ENCODE peak calls at places on chromosomes 2 and 18, in nine cellular contexts. E is RPMI7951; D is glomerular endothelial cell; Y is GM20000; X is KBM-7; S is NCI-H69; B is right cardiac atrium; W is activated CD4-positive, alpha-beta T cell treated with anti-CD3 and anti-CD28 coated beads, Interleukin-2, amount 50 U/mL, for 1 hour; I is progenitor cell of endocrine pancreas. P is an unnamed sample.
A peak's percentile ranks its signal among the peaks of the same experiment; 100 is the strongest.

GRCh38 chr2:3557588-3558204 is 437 bp downstream of the RNASEH1 start:
- DNase-seq in E (no peak), D (no peak), Y (no peak), X (no peak), S (no peak), B (no peak), W (no peak), I (no peak), P (no peak)

GRCh38 chr2:1593371-1594205 is 150.7 kb downstream of the PXDN start:
- DNase-seq in E (peak; percentile 100), D (no peak), Y (no peak), X (no peak), S (peak; percentile 66), B (peak; percentile 78), W (no peak), I (no peak), P (no peak)

GRCh38 chr2:214774108-214774507 is 35.4 kb downstream of the BARD1 start:
- DNase-seq in E (peak; percentile 41), D (no peak), Y (no peak), X (no peak), S (no peak), B (no peak), W (no peak), I (no peak), P (no peak)

GRCh38 chr2:208072250-208072892 is 47.0 kb upstream of the PLEKHM3 start:
- DNase-seq in E (peak; percentile 61), D (peak; percentile 47), Y (peak; percentile 53), X (peak; percentile 84), S (peak; percentile 59), B (peak; percentile 55), W (peak; percentile 39), I (peak; percentile 71), P (peak; percentile 60)

GRCh38 chr18:77061291-77061945 is 71.2 kb downstream of the MBP start:
- DNase-seq in E (no peak), D (no peak), Y (no peak), X (no peak), S (peak; percentile 27), B (no peak), W (no peak), I (no peak), P (no peak)

GRCh38 chr18:10499230-10499629 is 26.6 kb upstream of the NAPG start:
- DNase-seq in E (no peak), D (no peak), Y (no peak), X (peak; percentile 28), S (no peak), B (no peak), W (no peak), I (no peak), P (no peak)

GRCh38 chr2:204947448-204947847 is 402.2 kb downstream of the PARD3B start:
- DNase-seq in E (no peak), D (no peak), Y (no peak), X (no peak), S (peak; percentile 42), B (no peak), W (no peak), I (no peak), P (no peak)

GRCh38 chr2:72236445-72237067 is 88.9 kb upstream of the CYP26B1 start:
- DNase-seq in E (peak; percentile 72), D (peak; percentile 23), Y (no peak), X (no peak), S (no peak), B (no peak), W (no peak), I (no peak), P (no peak)

GRCh38 chr2:205696541-205697441 is 14.5 kb downstream of the NRP2 start:
- DNase-seq in E (peak; percentile 91), D (no peak), Y (no peak), X (no peak), S (peak; percentile 8), B (no peak), W (no peak), I (peak; percentile 31), P (peak; percentile 43)

GRCh38 chr2:109447251-109447661 is 166.5 kb downstream of the SEPTIN10 start:
- DNase-seq in E (peak; percentile 92), D (no peak), Y (no peak), X (no peak), S (no peak), B (no peak), W (no peak), I (no peak), P (no peak)

GRCh38 chr2:53512071-53512841 is 255.3 kb upstream of the CHAC2 start:
- DNase-seq in E (peak; percentile 34), D (no peak), Y (no peak), X (no peak), S (no peak), B (no peak), W (no peak), I (no peak), P (peak; percentile 27)

GRCh38 chr2:181037922-181038321 is 57.5 kb downstream of the UBE2E3 start:
- DNase-seq in E (peak; percentile 50), D (no peak), Y (no peak), X (no peak), S (no peak), B (no peak), W (no peak), I (no peak), P (no peak)

GRCh38 chr2:1945837-1946236 is 201.5 kb upstream of the PXDN start:
- DNase-seq in E (no peak), D (no peak), Y (no peak), X (no peak), S (no peak), B (no peak), W (no peak), I (no peak), P (no peak)

GRCh38 chr18:22703883-22704626 is 229.1 kb upstream of the RBBP8 start:
- DNase-seq in E (peak; percentile 68), D (peak; percentile 36), Y (peak; percentile 66), X (peak; percentile 47), S (peak; percentile 74), B (no peak), W (no peak), I (no peak), P (peak; percentile 64)

GRCh38 chr2:40488101-40488598 is 36.3 kb upstream of the SLC8A1 start:
- DNase-seq in E (peak; percentile 54), D (no peak), Y (no peak), X (peak; percentile 60), S (peak; percentile 55), B (no peak), W (no peak), I (no peak), P (no peak)

GRCh38 chr18:23191952-23192662 is 56.8 kb downstream of the CABLES1 start:
- DNase-seq in E (peak; percentile 87), D (peak; percentile 66), Y (no peak), X (peak; percentile 62), S (peak; percentile 88), B (peak; percentile 85), W (no peak), I (no peak), P (no peak)

GRCh38 chr2:65017335-65017734 is 28.1 kb downstream of the SLC1A4 start:
- DNase-seq in E (no peak), D (no peak), Y (peak; percentile 36), X (peak; percentile 95), S (no peak), B (no peak), W (no peak), I (no peak), P (peak; percentile 49)

GRCh38 chr18:58051765-58052460 is 7.9 kb downstream of the NEDD4L start:
- DNase-seq in E (peak; percentile 24), D (no peak), Y (peak; percentile 49), X (no peak), S (peak; percentile 66), B (no peak), W (no peak), I (no peak), P (no peak)

GRCh38 chr2:237702439-237703397 is 75.3 kb downstream of the LRRFIP1 start:
- DNase-seq in E (peak; percentile 71), D (no peak), Y (no peak), X (peak; percentile 84), S (peak; percentile 21), B (peak; percentile 85), W (peak; percentile 42), I (no peak), P (no peak)

GRCh38 chr2:47309472-47309951 is 93.4 kb upstream of the MSH2 start:
- DNase-seq in E (no peak), D (no peak), Y (no peak), X (no peak), S (no peak), B (no peak), W (no peak), I (no peak), P (no peak)

GRCh38 chr2:128410035-128410757 is 91.5 kb upstream of the HS6ST1 start:
- DNase-seq in E (no peak), D (no peak), Y (no peak), X (peak; percentile 80), S (no peak), B (no peak), W (no peak), I (peak; percentile 5), P (no peak)

GRCh38 chr18:76824754-76825153 is 2.4 kb downstream of the ZNF236 start:
- DNase-seq in E (no peak), D (no peak), Y (no peak), X (peak; percentile 20), S (no peak), B (no peak), W (no peak), I (no peak), P (no peak)

GRCh38 chr18:75475228-75475627 is 47.7 kb upstream of the SMIM21 start:
- DNase-seq in E (peak; percentile 83), D (no peak), Y (no peak), X (no peak), S (no peak), B (no peak), W (no peak), I (no peak), P (no peak)